ENCODE peak calls at places on chromosomes 13 and 19, in five cellular contexts. U is suprapubic skin, Q is tibial nerve, H is transverse colon, A is H1. I is an unnamed sample.

GRCh38 chr13:42807236-42807635 is 25.9 kb downstream of the FAM216B start:
- DNase-seq in U (no peak), Q (no peak), H (no peak), A (no peak), I (no peak)

GRCh38 chr13:63408227-63409202 is 1992.9 kb upstream of the PCDH20 start:
- DNase-seq in U (no peak), H (no peak), A (no peak), Q (no peak), I (no peak)

GRCh38 chr13:57637515-57637914 is 6.0 kb downstream of the PCDH17 start:
- DNase-seq in H (no peak), U (no peak), A (no peak), Q (no peak), I (no peak)

GRCh38 chr13:46339035-46339666 is 47.9 kb downstream of the RUBCNL start:
- DNase-seq in U (no peak), H (peak), Q (peak), A (no peak), I (no peak)

GRCh38 chr19:2983351-2984195 is 6.2 kb downstream of the TLE6 start:
- DNase-seq in Q (peak), A (peak), U (no peak), H (peak), I (no peak)

GRCh38 chr13:41696163-41697003 is 239.0 kb downstream of the RGCC start:
- DNase-seq in H (no peak), Q (no peak), U (no peak), A (no peak), I (no peak)

GRCh38 chr19:15418112-15418587 is 638 bp downstream of the AKAP8L start:
- DNase-seq in H (no peak), A (no peak), Q (no peak), U (no peak), I (no peak)

GRCh38 chr13:107866007-107866665 is 349.2 kb downstream of the LIG4 start:
- DNase-seq in U (no peak), A (peak), H (no peak), Q (no peak), I (no peak)

GRCh38 chr13:107864543-107865460 is 350.5 kb downstream of the LIG4 start:
- DNase-seq in A (no peak), H (no peak), U (no peak), Q (peak), I (no peak)

GRCh38 chr13:48640767-48641166 is 13.0 kb upstream of the CYSLTR2 start:
- DNase-seq in H (no peak), U (no peak), Q (no peak), A (no peak), I (no peak)

DNA sequence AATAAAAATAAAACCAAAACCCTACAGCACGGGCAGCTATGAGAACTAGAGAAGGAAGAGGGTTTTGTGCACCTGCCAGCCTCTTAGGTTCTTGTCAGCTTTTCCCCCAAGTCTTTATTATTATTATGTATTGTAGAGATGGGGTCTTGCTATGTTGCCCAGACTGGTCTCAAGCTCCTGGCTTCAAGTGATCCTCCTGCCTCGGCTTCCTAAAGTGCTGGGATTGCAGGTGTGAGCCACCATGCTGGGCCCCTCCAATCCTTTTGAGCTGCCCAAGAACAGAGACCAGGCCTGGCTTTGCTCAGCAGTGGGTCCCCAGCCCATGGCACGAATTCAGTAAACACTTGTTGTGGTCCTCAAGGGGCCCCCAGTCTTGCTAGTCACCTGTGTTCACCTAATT is 1.5 kb upstream of the NDUFS7 start:
- DNase-seq in H (no peak), Q (no peak), U (no peak), A (no peak), I (no peak)
- H3K27ac ChIP-seq in H (no peak), Q (no peak), U (no peak), A (no peak), I (no peak)

GRCh38 chr13:51303063-51303552 is 36.4 kb upstream of the SERPINE3 start:
- DNase-seq in Q (no peak), U (no peak), A (no peak), H (no peak), I (no peak)
- TF ChIP-seq EP300 in Q (no peak), U (no peak), A (peak), H (no peak), I (no peak)

GRCh38 chr19:871446-872265 is 12.2 kb downstream of the CFD start:
- DNase-seq in U (no peak), A (peak), Q (no peak), H (no peak), I (no peak)
- H3K27ac ChIP-seq in U (peak), A (no peak), Q (peak), H (peak), I (peak)

DNA sequence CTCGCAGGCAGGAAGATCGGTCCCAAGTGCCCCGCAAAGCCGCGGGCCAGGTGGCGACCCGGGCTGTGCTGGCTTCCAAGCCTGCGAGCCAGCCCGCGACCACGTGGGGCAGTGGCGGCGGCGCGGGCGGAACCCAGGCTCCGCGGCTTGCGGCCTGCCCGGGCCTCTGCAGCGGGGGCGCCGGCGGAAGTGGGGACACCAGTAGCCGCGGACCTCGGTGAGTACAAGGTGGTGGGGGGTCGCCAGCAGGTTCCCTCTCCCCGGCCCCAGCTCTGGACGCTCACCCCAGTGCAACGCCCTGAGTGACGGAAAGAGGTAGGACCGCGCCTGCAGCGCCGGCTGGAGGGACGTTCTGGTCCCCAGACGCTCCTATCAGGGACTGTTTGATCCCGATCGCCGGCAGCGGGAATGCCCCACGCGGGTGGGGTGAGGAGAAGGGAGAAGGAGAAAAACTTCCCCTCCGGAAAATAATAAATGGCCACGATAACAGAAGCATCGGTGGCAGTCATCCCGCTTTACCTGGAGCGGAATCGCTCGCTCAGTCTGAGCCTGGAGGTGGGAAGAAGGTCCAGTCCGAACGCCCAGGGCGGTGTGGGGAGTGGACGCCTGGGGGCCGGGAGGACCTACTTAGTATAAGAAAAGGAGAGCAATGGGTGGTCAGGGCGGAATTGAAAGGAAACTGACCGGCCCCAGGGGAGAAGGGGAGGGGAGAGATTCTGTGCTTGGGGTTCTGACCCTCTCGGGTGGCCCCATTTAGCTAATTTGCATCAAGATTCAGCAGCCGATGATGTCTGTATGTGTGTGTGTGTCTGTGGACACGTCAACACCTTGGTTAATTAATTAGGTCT is at the start of gene GEMIN7:
- DNase-seq in H (peak), Q (peak), A (peak), U (peak), I (no peak)
- TF ChIP-seq EP300 in H (no peak), Q (no peak), A (peak), U (no peak), I (no peak)

DNA sequence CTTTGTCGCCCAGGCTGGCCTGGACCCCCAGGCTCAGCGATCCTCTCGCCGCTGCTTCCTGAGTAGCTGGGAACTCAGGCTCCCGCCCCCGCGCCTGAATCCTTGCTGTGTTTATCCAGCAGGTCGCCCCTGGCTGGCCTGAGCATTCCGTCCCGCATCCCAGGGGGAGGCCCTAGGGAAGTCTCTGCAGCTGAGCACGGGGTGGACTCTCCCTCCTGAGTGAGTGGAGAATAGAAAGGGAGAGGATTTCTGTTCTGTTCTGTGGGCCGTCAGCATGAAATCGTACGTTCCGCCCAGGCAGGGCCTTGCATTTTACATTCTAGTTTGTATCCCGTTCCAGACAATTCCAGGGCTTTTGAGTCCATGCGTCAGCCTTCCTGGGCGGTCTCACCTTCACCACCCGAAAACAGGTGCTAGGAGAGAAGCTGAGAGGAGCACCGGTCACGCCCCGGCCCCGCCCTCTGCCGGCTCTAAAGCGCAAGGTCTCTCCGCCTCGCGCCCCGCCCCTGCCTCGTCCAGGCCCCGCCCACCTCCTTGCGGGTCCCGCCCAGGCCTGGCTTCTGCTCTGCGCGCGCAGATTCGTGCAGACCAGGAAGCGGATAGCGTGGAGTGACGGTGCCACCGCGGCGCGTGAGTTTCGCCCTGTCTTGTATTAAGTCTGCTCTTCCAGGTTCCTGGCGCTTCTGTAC is at the start of gene ZNF761:
- DNase-seq in Q (peak), H (peak), U (peak), A (peak), I (peak)
- H3K27ac ChIP-seq in Q (peak), H (peak), U (peak), A (peak), I (peak)

GRCh38 chr13:99056381-99057014 is 78.6 kb upstream of the DOCK9 start:
- DNase-seq in A (no peak), Q (no peak), H (no peak), U (no peak), I (no peak)
- TF ChIP-seq EP300 in A (no peak), Q (no peak), H (no peak), U (no peak), I (no peak)

GRCh38 chr19:13092608-13093260 is 9.9 kb downstream of the LYL1 start:
- DNase-seq in Q (no peak), A (no peak), H (no peak), U (no peak), I (no peak)
- H3K27ac ChIP-seq in Q (peak), A (no peak), H (peak), U (peak), I (peak)

GRCh38 chr13:76783798-76784197 is 102.4 kb downstream of the KCTD12 start:
- DNase-seq in Q (no peak), H (no peak), A (no peak), U (no peak), I (no peak)
- TF ChIP-seq EP300 in Q (no peak), H (no peak), A (no peak), U (no peak), I (no peak)

GRCh38 chr13:44365008-44365407 is 8.6 kb upstream of the SERP2 start:
- DNase-seq in H (no peak), Q (no peak), A (no peak), U (no peak), I (no peak)

GRCh38 chr13:44364019-44364418 is 9.6 kb upstream of the SERP2 start:
- DNase-seq in U (no peak), A (no peak), H (no peak), Q (no peak), I (no peak)

GRCh38 chr13:44364601-44365000 is 9.0 kb upstream of the SERP2 start:
- DNase-seq in Q (no peak), U (no peak), H (no peak), A (no peak), I (no peak)

GRCh38 chr13:44368062-44368591 is 5.5 kb upstream of the SERP2 start:
- DNase-seq in A (no peak), U (no peak), H (no peak), Q (no peak), I (no peak)

DNA sequence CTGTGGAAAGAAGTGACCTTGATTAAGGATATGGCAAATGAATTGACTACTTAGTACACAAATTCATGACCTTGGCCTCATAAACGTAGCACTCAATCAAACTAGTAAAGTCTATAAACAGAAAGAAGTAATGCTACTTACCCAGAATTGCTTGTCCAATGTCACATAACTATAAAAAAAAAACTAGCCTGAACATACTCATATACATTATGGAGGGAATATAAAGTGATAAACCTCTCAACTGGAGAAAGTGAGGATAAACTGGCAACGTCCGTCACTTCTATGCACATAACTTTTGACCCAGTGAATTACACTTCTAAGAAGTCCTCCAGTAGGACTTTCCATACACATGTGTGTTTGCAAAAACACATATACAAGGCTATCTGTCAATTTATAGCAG is 7.7 kb upstream of the SERP2 start:
- DNase-seq in Q (no peak), H (no peak), A (no peak), U (no peak), I (no peak)
- H3K27ac ChIP-seq in Q (no peak), H (peak), A (no peak), U (no peak), I (no peak)

GRCh38 chr19:14078406-14078805 is 5.8 kb downstream of the MISP3 start:
- DNase-seq in U (no peak), H (no peak), Q (no peak), A (no peak), I (no peak)

GRCh38 chr19:14082675-14082960 is 3.0 kb downstream of the C19orf67 start:
- DNase-seq in A (no peak), U (no peak), Q (no peak), H (no peak), I (no peak)

GRCh38 chr19:14081797-14082674 is 3.5 kb downstream of the C19orf67 start:
- DNase-seq in Q (no peak), A (no peak), H (peak), U (no peak), I (no peak)

GRCh38 chr19:14085309-14085995 is at the start of gene C19orf67:
- DNase-seq in U (no peak), H (no peak), A (peak), Q (no peak), I (no peak)

DNA sequence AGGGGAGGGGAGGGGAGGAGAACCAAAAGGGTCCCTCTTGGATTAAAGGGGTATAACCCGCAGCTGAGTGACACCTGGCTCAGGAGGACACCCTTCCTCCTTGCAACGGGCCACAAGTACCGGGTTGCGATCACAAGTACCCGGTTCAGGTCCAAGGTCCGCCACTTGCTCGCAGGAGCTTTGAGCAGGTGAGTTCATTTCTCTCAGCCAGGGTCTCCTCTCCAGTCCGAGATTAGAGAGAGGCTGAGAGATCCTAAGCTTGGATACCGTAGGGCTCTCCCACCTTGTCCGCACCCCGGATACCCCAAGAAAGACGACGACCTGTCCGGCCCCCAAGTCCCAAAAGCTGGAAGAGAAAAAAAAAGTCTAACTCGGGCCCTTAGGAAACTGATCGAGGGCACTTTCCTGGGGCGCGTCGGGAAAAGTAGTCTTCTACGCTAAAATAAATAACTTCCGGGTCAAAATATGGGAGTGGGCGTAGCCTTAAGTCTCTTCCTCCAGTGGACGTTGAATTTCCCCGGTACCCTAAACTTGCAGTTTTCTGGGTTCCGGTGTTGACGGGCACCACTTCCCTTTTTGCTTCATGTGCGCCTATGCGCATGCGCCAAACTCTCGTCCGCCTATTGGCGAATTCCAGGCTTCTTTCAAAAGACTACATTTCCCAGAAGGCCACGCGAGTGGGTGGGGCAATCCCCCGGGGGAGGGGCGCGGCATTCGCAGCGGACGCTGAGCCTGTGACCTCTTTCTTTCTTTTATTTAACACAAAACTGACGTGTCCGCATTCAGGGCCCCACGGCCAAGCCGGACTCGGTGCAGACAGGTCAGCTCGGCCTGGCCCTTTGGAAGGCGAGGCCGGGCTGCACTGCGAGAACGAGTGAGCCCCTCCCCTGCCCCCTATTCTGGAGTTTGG is 4.4 kb downstream of the C19orf67 start:
- DNase-seq in U (peak), A (peak), H (peak), Q (peak), I (peak)
- TF ChIP-seq EP300 in U (no peak), A (no peak), H (no peak), Q (peak), I (no peak)